ENCODE peak calls at places on chromosomes 7 and 10, in eight cellular contexts. A is chondrocyte, K is fibroblast of lung, J is NB4, F is fibroblast of mammary gland, X is WTC11, T is glutamatergic neuron, V is GM10248. Q is an unnamed sample.

GRCh38 chr10:111018021-111018420 is 58.8 kb upstream of the ADRA2A start:
- DNase-seq in J (no peak), V (no peak), X (no peak), T (no peak), A (no peak), K (no peak), F (peak), Q (peak)

GRCh38 chr10:50968386-50969091 is 83.1 kb upstream of the A1CF start:
- DNase-seq in V (no peak), K (no peak), T (no peak), J (no peak), X (no peak), A (no peak), F (no peak), Q (no peak)

GRCh38 chr7:117829450-117829849 is 43.8 kb downstream of the CTTNBP2 start:
- DNase-seq in F (no peak), V (no peak), X (no peak), T (no peak), J (no peak), A (no peak), K (no peak), Q (no peak)

GRCh38 chr7:26549281-26549943 is 257.8 kb downstream of the SNX10 start:
- DNase-seq in J (peak), A (no peak), T (no peak), X (no peak), F (no peak), V (no peak), K (no peak), Q (no peak)

GRCh38 chr10:12390733-12391132 is 41.4 kb downstream of the CAMK1D start:
- DNase-seq in A (no peak), V (no peak), K (no peak), T (no peak), J (no peak), X (no peak), F (peak), Q (peak)

GRCh38 chr10:24475598-24475997 is 248.1 kb downstream of the ARHGAP21 start:
- DNase-seq in K (no peak), J (no peak), V (no peak), X (no peak), A (no peak), T (no peak), F (no peak), Q (no peak)

GRCh38 chr7:140672382-140673062 is at the start of gene ADCK2:
- DNase-seq in F (no peak), J (peak), X (peak), T (peak), K (no peak), V (peak), A (no peak), Q (peak)

GRCh38 chr7:6578114-6579084 is 1.1 kb downstream of the ZDHHC4 start:
- DNase-seq in T (no peak), A (no peak), F (no peak), K (no peak), V (no peak), J (no peak), X (no peak), Q (peak)

GRCh38 chr10:29895436-29895835 is 163.9 kb downstream of the JCAD start:
- DNase-seq in X (peak), T (peak), K (peak), A (no peak), F (peak), J (no peak), V (no peak), Q (peak)

GRCh38 chr10:33163941-33164824 is 170.3 kb downstream of the NRP1 start:
- DNase-seq in A (no peak), J (no peak), T (peak), V (no peak), F (no peak), X (no peak), K (no peak), Q (peak)

GRCh38 chr10:30959855-30960247 is 71.8 kb downstream of the ZNF438 start:
- DNase-seq in A (no peak), V (no peak), T (no peak), J (no peak), K (no peak), F (peak), X (no peak), Q (no peak)

GRCh38 chr7:41316410-41316809 is 386.5 kb downstream of the INHBA start:
- DNase-seq in T (no peak), A (no peak), J (no peak), K (no peak), V (no peak), F (no peak), X (no peak), Q (no peak)

GRCh38 chr10:111983970-111984525 is 199.5 kb downstream of the GPAM start:
- DNase-seq in K (no peak), A (no peak), J (no peak), T (no peak), F (no peak), V (no peak), X (no peak), Q (no peak)

GRCh38 chr10:102068216-102068615 is 3.1 kb downstream of the HPS6 start:
- DNase-seq in X (no peak), V (no peak), T (no peak), A (no peak), F (peak), J (no peak), K (no peak), Q (peak)

GRCh38 chr7:29485376-29486190 is 78.1 kb upstream of the PRR15 start:
- DNase-seq in X (no peak), T (peak), K (no peak), F (no peak), V (no peak), A (no peak), J (no peak), Q (no peak)

GRCh38 chr7:18638594-18639452 is 143.3 kb downstream of the HDAC9 start:
- DNase-seq in J (peak), K (peak), T (no peak), X (no peak), V (no peak), F (peak), A (no peak), Q (peak)

GRCh38 chr7:132239422-132239994 is 336.8 kb downstream of the PLXNA4 start:
- DNase-seq in V (no peak), J (no peak), A (no peak), X (no peak), T (no peak), K (no peak), F (no peak), Q (no peak)

GRCh38 chr7:16916111-16916639 is 34.4 kb upstream of the AGR3 start:
- DNase-seq in X (no peak), A (no peak), F (peak), K (peak), J (peak), T (no peak), V (no peak), Q (peak)

GRCh38 chr10:7409045-7409731 is 1.6 kb downstream of the SFMBT2 start:
- DNase-seq in T (peak), F (peak), K (peak), A (no peak), J (peak), X (no peak), V (peak), Q (no peak)

GRCh38 chr10:35219292-35219691 is 92.6 kb downstream of the CREM start:
- DNase-seq in A (no peak), J (no peak), F (no peak), V (no peak), X (no peak), T (no peak), K (no peak), Q (no peak)

GRCh38 chr7:27943261-27943660 is 203.3 kb downstream of the TAX1BP1 start:
- DNase-seq in X (no peak), V (no peak), K (no peak), T (no peak), F (peak), A (no peak), J (no peak), Q (no peak)

GRCh38 chr10:80172896-80173295 is 32.4 kb downstream of the ANXA11 start:
- DNase-seq in J (no peak), V (no peak), K (no peak), A (no peak), T (no peak), X (no peak), F (no peak), Q (no peak)

GRCh38 chr7:42315631-42316030 is 78.6 kb upstream of the GLI3 start:
- DNase-seq in J (no peak), K (peak), A (no peak), V (no peak), X (no peak), T (no peak), F (peak), Q (no peak)

GRCh38 chr10:112446055-112446854 is 459 bp downstream of the ZDHHC6 start:
- DNase-seq in F (peak), J (peak), K (peak), A (no peak), X (no peak), T (no peak), V (no peak), Q (peak)

GRCh38 chr7:116577320-116577871 is 52.6 kb downstream of the CAV1 start:
- DNase-seq in K (peak), V (peak), J (no peak), F (no peak), X (no peak), T (no peak), A (no peak), Q (no peak)

GRCh38 chr7:92422926-92423325 is 24.4 kb upstream of the GATAD1 start:
- DNase-seq in J (no peak), A (no peak), V (no peak), T (no peak), X (no peak), K (no peak), F (no peak), Q (no peak)

GRCh38 chr7:94395141-94396041 is 696 bp downstream of the COL1A2 start:
- DNase-seq in F (peak), A (no peak), V (peak), J (peak), T (peak), K (peak), X (peak), Q (peak)

GRCh38 chr10:131621784-131622624 is 278.8 kb upstream of the PPP2R2D start:
- DNase-seq in V (no peak), F (no peak), X (no peak), J (no peak), A (peak), K (no peak), T (no peak), Q (no peak)

GRCh38 chr10:61793760-61794713 is 107.5 kb upstream of the ARID5B start:
- DNase-seq in J (no peak), A (no peak), K (peak), X (no peak), V (no peak), F (peak), T (no peak), Q (peak)

GRCh38 chr10:44300666-44301649 is 83.9 kb downstream of the CXCL12 start:
- DNase-seq in T (no peak), X (no peak), J (no peak), K (peak), A (no peak), F (peak), V (no peak), Q (peak)

GRCh38 chr7:127810691-127811660 is 159.0 kb downstream of the SND1 start:
- DNase-seq in T (no peak), F (no peak), X (no peak), K (no peak), A (no peak), V (no peak), J (no peak), Q (no peak)

GRCh38 chr7:127807829-127808228 is 155.8 kb downstream of the SND1 start:
- DNase-seq in K (no peak), J (no peak), A (no peak), V (no peak), X (no peak), F (no peak), T (no peak), Q (no peak)

GRCh38 chr7:127812540-127812939 is 160.5 kb downstream of the SND1 start:
- DNase-seq in T (no peak), A (no peak), F (no peak), J (no peak), V (no peak), X (no peak), K (no peak), Q (no peak)

GRCh38 chr7:127807340-127807739 is 155.3 kb downstream of the SND1 start:
- DNase-seq in K (no peak), V (no peak), J (no peak), X (no peak), F (no peak), A (no peak), T (no peak), Q (no peak)

GRCh38 chr7:127809285-127809702 is 157.3 kb downstream of the SND1 start:
- DNase-seq in K (peak), T (peak), A (no peak), V (no peak), F (peak), X (no peak), J (peak), Q (peak)
- TF ChIP-seq CTCF in K (no peak), T (no peak), A (no peak), V (no peak), F (no peak), X (no peak), J (no peak), Q (no peak)

GRCh38 chr7:128948312-128948973 is 10.7 kb downstream of the IRF5 start:
- DNase-seq in T (no peak), V (no peak), F (peak), J (peak), A (no peak), K (no peak), X (no peak), Q (peak)

GRCh38 chr7:128947854-128948253 is 10.1 kb downstream of the IRF5 start:
- DNase-seq in K (no peak), V (no peak), A (no peak), J (peak), X (no peak), T (no peak), F (peak), Q (no peak)

GRCh38 chr7:128948976-128949760 is 11.4 kb downstream of the IRF5 start:
- DNase-seq in T (no peak), A (no peak), K (no peak), X (no peak), J (peak), F (no peak), V (no peak), Q (peak)

GRCh38 chr7:128945668-128946366 is 8.1 kb downstream of the IRF5 start:
- DNase-seq in J (no peak), T (no peak), K (no peak), A (no peak), X (no peak), F (no peak), V (no peak), Q (no peak)

GRCh38 chr7:128946936-128947830 is 9.5 kb downstream of the IRF5 start:
- DNase-seq in K (no peak), T (no peak), F (no peak), X (peak), J (peak), V (no peak), A (no peak), Q (no peak)
- TF ChIP-seq CTCF in K (no peak), T (no peak), F (peak), X (peak), J (peak), V (peak), A (peak), Q (peak)

DNA sequence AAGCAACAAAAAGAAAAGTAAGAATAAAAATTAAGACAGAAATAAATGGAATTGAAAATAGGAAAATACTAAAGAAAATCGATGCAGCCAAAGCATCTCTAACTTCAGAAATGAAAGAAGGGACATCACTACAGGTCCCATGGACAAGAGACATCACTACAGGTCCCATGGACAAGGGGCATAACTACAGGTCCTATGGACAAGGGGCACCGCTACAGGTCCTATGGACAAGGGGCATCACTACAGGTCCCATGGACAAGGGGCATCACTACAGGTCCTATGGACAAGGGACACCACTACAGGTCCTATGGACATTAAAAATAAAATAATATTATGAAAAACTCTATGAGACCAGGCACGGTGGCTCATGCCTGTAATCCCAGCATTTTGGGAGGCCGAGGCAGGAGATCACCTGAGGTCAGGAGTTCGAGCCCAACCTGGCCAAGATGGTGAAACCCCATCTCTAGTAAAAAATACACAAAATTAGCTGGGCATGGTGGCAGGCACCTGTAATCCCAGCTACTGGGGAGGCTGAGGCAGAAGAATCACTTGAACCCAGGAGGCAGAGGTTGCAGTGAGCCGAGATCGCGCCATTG is 101.0 kb upstream of the DNAAF5 start:
- DNase-seq in J (no peak), V (no peak), T (no peak), F (no peak), K (no peak), A (peak), X (no peak), Q (no peak)
- TF ChIP-seq CTCF in J (no peak), V (no peak), T (no peak), F (no peak), K (no peak), A (no peak), X (no peak), Q (no peak)

GRCh38 chr10:104254493-104255243 is at the start of gene GSTO1:
- DNase-seq in F (peak), K (peak), X (peak), T (peak), A (no peak), J (peak), V (peak), Q (peak)
- TF ChIP-seq CTCF in F (no peak), K (no peak), X (no peak), T (no peak), A (peak), J (no peak), V (no peak), Q (peak)

DNA sequence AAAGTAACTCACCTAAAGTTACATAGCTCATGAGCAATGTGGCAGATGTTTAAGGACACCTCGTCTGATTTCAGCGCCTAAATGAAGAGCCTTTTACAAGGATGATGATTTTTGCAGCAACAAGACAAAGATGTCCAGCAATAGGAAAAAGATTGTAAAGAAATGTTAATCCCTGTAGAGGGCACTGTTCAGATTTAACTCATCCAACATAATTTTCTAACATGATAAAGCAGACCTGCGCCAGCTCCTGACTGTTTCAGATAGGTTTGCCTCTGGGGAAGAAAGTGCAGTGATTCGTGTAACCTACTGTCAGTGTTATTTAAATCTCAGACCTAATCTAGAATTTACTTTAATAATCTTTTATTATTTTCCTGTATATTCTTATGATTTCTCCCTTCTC is 595.2 kb downstream of the AUTS2 start:
- DNase-seq in F (peak), K (peak), A (no peak), X (no peak), J (peak), T (no peak), V (no peak), Q (peak)
- TF ChIP-seq CTCF in F (peak), K (peak), A (peak), X (no peak), J (no peak), T (peak), V (peak), Q (no peak)

GRCh38 chr10:3651969-3652653 is 132.9 kb downstream of the KLF6 start:
- DNase-seq in V (no peak), J (no peak), X (no peak), A (no peak), F (no peak), K (no peak), T (no peak), Q (no peak)
- TF ChIP-seq CTCF in V (no peak), J (no peak), X (no peak), A (no peak), F (no peak), K (no peak), T (no peak), Q (peak)

DNA sequence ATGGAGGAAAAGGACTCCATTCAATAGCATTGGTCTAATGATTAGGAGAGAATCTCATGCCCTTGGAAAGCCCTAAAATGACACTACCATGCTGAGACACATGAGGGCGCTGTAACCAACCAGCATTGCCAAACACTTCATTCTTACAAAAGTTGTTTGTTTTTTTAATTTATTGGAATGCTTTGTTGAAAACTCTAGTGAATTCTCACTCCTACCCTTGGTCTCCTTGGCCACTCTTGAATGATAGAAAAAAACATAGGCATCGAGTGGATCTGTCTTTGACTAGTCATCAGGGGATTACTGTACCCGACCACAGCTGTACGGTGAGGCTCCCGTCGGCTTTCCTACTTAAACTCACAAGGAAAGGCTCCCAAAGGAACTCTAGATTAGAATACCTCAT is 29.3 kb upstream of the ADD3 start:
- DNase-seq in V (peak), X (peak), A (no peak), K (peak), T (peak), J (peak), F (peak), Q (peak)
- TF ChIP-seq CTCF in V (peak), X (peak), A (peak), K (peak), T (peak), J (peak), F (peak), Q (peak)

GRCh38 chr7:107213193-107213788 is 44.5 kb downstream of the HBP1 start:
- DNase-seq in T (no peak), X (peak), A (no peak), V (no peak), J (no peak), F (no peak), K (no peak), Q (no peak)
- TF ChIP-seq CTCF in T (no peak), X (no peak), A (no peak), V (no peak), J (no peak), F (peak), K (no peak), Q (no peak)

GRCh38 chr10:91380873-91381561 is 29.1 kb upstream of the HECTD2 start:
- DNase-seq in F (no peak), J (no peak), A (no peak), V (no peak), X (no peak), K (no peak), T (peak), Q (no peak)
- TF ChIP-seq CTCF in F (no peak), J (no peak), A (no peak), V (no peak), X (no peak), K (no peak), T (no peak), Q (no peak)